ENCODE peak calls at places on chromosomes 2 and 18, in six cellular contexts. L is HL-60, P is K562, H is SK-N-SH, M is HepG2, X is H1. N is an unnamed sample.

GRCh38 chr2:192190474-192190873 is 4.3 kb downstream of the TMEFF2 start:
- DNase-seq in X (no peak), M (peak; percentile 20), L (no peak), H (peak; percentile 19), P (peak; percentile 5), N (no peak)

GRCh38 chr2:65728477-65729180 is 296.2 kb upstream of the SPRED2 start:
- DNase-seq in P (no peak), H (no peak), M (no peak), X (no peak), L (no peak), N (no peak)

GRCh38 chr2:236971131-236971850 is 114.4 kb upstream of the COPS8 start:
- DNase-seq in P (no peak), L (peak; percentile 85), M (no peak), H (no peak), X (no peak), N (no peak)

GRCh38 chr2:20223345-20224190 is 1.4 kb downstream of the SDC1 start:
- DNase-seq in P (no peak), X (peak; percentile 79), M (peak; percentile 61), L (no peak), H (peak; percentile 97), N (no peak)

GRCh38 chr2:73053316-73054114 is 18.0 kb downstream of the SFXN5 start:
- DNase-seq in X (no peak), P (no peak), M (no peak), H (no peak), L (no peak), N (no peak)

GRCh38 chr2:240602266-240603050 is 15.9 kb downstream of the CAPN10 start:
- DNase-seq in H (no peak), L (no peak), P (no peak), X (no peak), M (no peak), N (no peak)

GRCh38 chr2:64751286-64752260 is 97.9 kb upstream of the SERTAD2 start:
- DNase-seq in L (no peak), X (peak; percentile 93), P (peak; percentile 98), M (peak; percentile 28), H (peak; percentile 97), N (no peak)

GRCh38 chr2:157662401-157662800 is 33.7 kb upstream of the ACVR1C start:
- DNase-seq in P (no peak), X (no peak), L (no peak), H (no peak), M (no peak), N (no peak)

GRCh38 chr2:120959426-120959825 is 223.8 kb downstream of the GLI2 start:
- DNase-seq in X (no peak), H (peak; percentile 52), M (no peak), L (no peak), P (no peak), N (no peak)

GRCh38 chr18:64966667-64967066 is 784.1 kb upstream of the CDH7 start:
- DNase-seq in P (no peak), M (no peak), H (peak; percentile 52), X (no peak), L (no peak), N (no peak)

GRCh38 chr2:187177253-187177652 is 270.8 kb downstream of the CALCRL start:
- DNase-seq in X (no peak), M (no peak), L (no peak), P (no peak), H (no peak), N (no peak)

GRCh38 chr2:167415068-167415467 is 526.8 kb downstream of the XIRP2 start:
- DNase-seq in X (no peak), L (no peak), M (no peak), H (no peak), P (no peak), N (no peak)

GRCh38 chr2:167425113-167425512 is 536.8 kb downstream of the XIRP2 start:
- DNase-seq in L (no peak), H (no peak), M (no peak), P (no peak), X (no peak), N (no peak)

GRCh38 chr2:167420261-167420660 is 532.0 kb downstream of the XIRP2 start:
- DNase-seq in H (no peak), X (no peak), L (no peak), M (no peak), P (no peak), N (no peak)
- TF ChIP-seq GABPA in H (no peak), X (no peak), L (no peak), M (no peak), P (no peak), N (no peak)

DNA sequence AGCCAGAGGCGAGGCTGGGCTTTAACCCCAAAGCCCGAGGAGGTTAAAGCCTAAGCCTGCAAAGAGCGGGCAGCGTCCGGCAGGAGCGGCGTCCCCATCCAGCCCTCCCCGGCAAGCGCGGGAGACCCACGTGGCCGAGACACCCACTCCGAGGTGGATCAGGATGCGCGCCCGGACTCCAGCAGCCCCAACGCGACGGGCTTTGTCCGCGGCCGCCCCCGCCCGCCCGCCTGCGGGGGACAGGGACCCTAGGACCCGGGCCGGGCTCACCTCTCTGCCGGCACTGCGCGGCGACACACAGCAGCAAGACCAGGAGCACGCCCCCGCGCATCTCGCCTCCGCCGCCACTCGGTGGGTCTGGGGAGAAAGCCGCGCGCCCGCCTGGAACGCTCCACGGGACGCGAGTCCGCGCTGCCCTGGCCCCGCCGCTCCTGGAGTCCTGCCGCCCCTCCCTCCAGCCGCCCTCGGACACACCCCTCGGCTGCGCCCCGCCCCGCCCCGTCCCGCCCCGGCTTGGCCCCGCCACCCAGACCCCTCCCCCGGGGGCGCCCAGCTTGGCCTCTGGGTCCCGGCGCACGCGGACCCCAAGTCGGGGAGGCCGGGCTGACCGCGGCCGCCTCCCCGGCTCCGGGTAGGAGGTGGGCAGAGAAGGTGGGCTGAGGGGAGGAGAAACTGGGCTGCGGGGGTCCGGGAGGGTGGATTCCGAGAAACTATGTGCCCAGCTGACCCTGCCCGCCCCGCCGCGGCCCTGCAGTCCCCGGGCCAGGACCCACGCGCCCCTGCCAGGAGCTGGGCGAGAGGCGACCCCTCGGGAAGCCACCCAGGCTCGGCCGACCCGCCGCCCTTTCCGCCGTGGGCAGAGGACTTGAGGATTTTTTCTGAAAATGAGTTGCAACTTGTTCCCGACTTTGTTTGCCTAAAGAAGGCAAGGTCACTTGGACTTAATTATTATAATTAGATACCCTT is at the start of gene LAMA1:
- DNase-seq in P (no peak), L (no peak), X (peak; percentile 83), H (peak; percentile 89), M (no peak), N (no peak)
- TF ChIP-seq GABPA in P (no peak), L (no peak), X (no peak), H (no peak), M (no peak), N (no peak)

GRCh38 chr2:134181219-134181618 is 72.7 kb upstream of the MGAT5 start:
- DNase-seq in M (no peak), L (no peak), H (no peak), X (no peak), P (no peak), N (peak; percentile 49)
- TF ChIP-seq GABPA in M (no peak), L (no peak), H (no peak), X (no peak), P (no peak), N (no peak)

DNA sequence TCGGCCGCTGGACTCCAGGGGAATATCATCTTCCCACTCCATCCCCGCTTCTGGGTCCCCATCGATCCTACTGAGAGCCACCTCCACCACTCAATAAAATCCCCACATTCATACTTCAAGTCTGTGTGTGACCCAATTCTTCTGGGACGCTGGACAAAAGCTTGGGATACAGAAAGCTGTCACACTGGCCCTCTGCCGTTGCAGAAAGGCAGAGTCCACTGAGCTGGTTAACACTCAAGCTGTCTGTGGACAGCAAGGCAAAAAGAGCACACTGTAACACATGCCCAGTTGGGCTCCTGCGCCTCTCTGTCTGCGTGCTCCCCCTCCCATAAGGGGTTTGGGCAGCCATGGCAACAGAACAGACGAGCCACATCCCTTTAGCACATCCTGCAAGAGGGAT is 106.9 kb upstream of the RGPD4 start:
- DNase-seq in L (no peak), X (no peak), H (no peak), M (no peak), P (no peak), N (no peak)
- TF ChIP-seq GABPA in L (no peak), X (no peak), H (no peak), M (no peak), P (no peak), N (no peak)

GRCh38 chr2:228105526-228106250 is 75.8 kb downstream of the SPHKAP start:
- DNase-seq in M (no peak), L (no peak), P (no peak), H (no peak), X (no peak), N (no peak)
- TF ChIP-seq GABPA in M (no peak), L (no peak), P (no peak), H (no peak), X (no peak), N (no peak)

N was measured in GM12878.